ENCODE peak calls at places on chromosomes 1 and 21, in nine cellular contexts. One of them, this sample, is unnamed.

GRCh38 chr1:71593523-71593922 is 512.7 kb upstream of the ZRANB2 start:
- DNase-seq in transverse colon: no peak
- DNase-seq in H1: no peak
- DNase-seq in GM23338: peak
- DNase-seq in breast epithelium: no peak
- DNase-seq in SK-N-SH: no peak
- DNase-seq in upper lobe of left lung: no peak
- DNase-seq in endothelial cell of umbilical vein: no peak
- DNase-seq in HL-60: no peak
- DNase-seq in this sample: no peak

GRCh38 chr1:98929456-98929855 is 75.2 kb downstream of the PLPPR5 start:
- DNase-seq in transverse colon: no peak
- DNase-seq in H1: no peak
- DNase-seq in GM23338: no peak
- DNase-seq in breast epithelium: no peak
- DNase-seq in SK-N-SH: peak
- DNase-seq in upper lobe of left lung: no peak
- DNase-seq in endothelial cell of umbilical vein: no peak
- DNase-seq in HL-60: no peak
- DNase-seq in this sample: no peak

GRCh38 chr1:111769517-111770146 is 13.9 kb downstream of the DDX20 start:
- DNase-seq in transverse colon: peak
- DNase-seq in H1: no peak
- DNase-seq in GM23338: peak
- DNase-seq in breast epithelium: no peak
- DNase-seq in SK-N-SH: peak
- DNase-seq in upper lobe of left lung: no peak
- DNase-seq in endothelial cell of umbilical vein: peak
- DNase-seq in HL-60: peak
- DNase-seq in this sample: no peak

GRCh38 chr21:34881894-34882371 is 167.2 kb downstream of the RUNX1 start:
- DNase-seq in transverse colon: no peak
- DNase-seq in H1: no peak
- DNase-seq in GM23338: no peak
- DNase-seq in breast epithelium: no peak
- DNase-seq in SK-N-SH: no peak
- DNase-seq in upper lobe of left lung: no peak
- DNase-seq in endothelial cell of umbilical vein: peak
- DNase-seq in HL-60: no peak
- DNase-seq in this sample: no peak

GRCh38 chr1:66402194-66402593 is 131.8 kb upstream of the SGIP1 start:
- DNase-seq in transverse colon: peak
- DNase-seq in H1: no peak
- DNase-seq in GM23338: no peak
- DNase-seq in breast epithelium: no peak
- DNase-seq in SK-N-SH: no peak
- DNase-seq in upper lobe of left lung: no peak
- DNase-seq in endothelial cell of umbilical vein: no peak
- DNase-seq in HL-60: no peak
- DNase-seq in this sample: peak

GRCh38 chr1:169119405-169119804 is 12.9 kb downstream of the ATP1B1 start:
- DNase-seq in transverse colon: no peak
- DNase-seq in H1: no peak
- DNase-seq in GM23338: no peak
- DNase-seq in breast epithelium: no peak
- DNase-seq in SK-N-SH: no peak
- DNase-seq in upper lobe of left lung: no peak
- DNase-seq in endothelial cell of umbilical vein: no peak
- DNase-seq in HL-60: no peak
- DNase-seq in this sample: no peak

GRCh38 chr1:151501474-151501873 is 9.7 kb upstream of the CGN start:
- DNase-seq in transverse colon: peak
- DNase-seq in H1: no peak
- DNase-seq in GM23338: peak
- DNase-seq in breast epithelium: no peak
- DNase-seq in SK-N-SH: no peak
- DNase-seq in upper lobe of left lung: no peak
- DNase-seq in endothelial cell of umbilical vein: no peak
- DNase-seq in HL-60: no peak
- DNase-seq in this sample: no peak

GRCh38 chr1:1021010-1021845 is 1.3 kb downstream of the AGRN start:
- DNase-seq in transverse colon: peak
- DNase-seq in H1: no peak
- DNase-seq in GM23338: peak
- DNase-seq in breast epithelium: peak
- DNase-seq in SK-N-SH: peak
- DNase-seq in upper lobe of left lung: peak
- DNase-seq in endothelial cell of umbilical vein: peak
- DNase-seq in HL-60: no peak
- DNase-seq in this sample: peak

GRCh38 chr1:156120318-156120717 is 5.8 kb downstream of the LMNA start:
- DNase-seq in transverse colon: no peak
- DNase-seq in H1: no peak
- DNase-seq in GM23338: no peak
- DNase-seq in breast epithelium: no peak
- DNase-seq in SK-N-SH: no peak
- DNase-seq in upper lobe of left lung: no peak
- DNase-seq in endothelial cell of umbilical vein: no peak
- DNase-seq in HL-60: no peak
- DNase-seq in this sample: no peak

GRCh38 chr1:165793951-165794350 is 25.3 kb upstream of the TMCO1 start:
- DNase-seq in transverse colon: no peak
- DNase-seq in H1: no peak
- DNase-seq in GM23338: no peak
- DNase-seq in breast epithelium: no peak
- DNase-seq in SK-N-SH: no peak
- DNase-seq in upper lobe of left lung: no peak
- DNase-seq in endothelial cell of umbilical vein: no peak
- DNase-seq in HL-60: no peak
- DNase-seq in this sample: no peak

GRCh38 chr1:31382379-31382989 is 9.6 kb upstream of the FABP3 start:
- DNase-seq in transverse colon: no peak
- DNase-seq in H1: no peak
- DNase-seq in GM23338: no peak
- DNase-seq in breast epithelium: no peak
- DNase-seq in SK-N-SH: peak
- DNase-seq in upper lobe of left lung: no peak
- DNase-seq in endothelial cell of umbilical vein: no peak
- DNase-seq in HL-60: no peak
- DNase-seq in this sample: no peak

GRCh38 chr1:170562644-170563338 is 30.8 kb downstream of the GORAB start:
- DNase-seq in transverse colon: no peak
- DNase-seq in H1: peak
- DNase-seq in GM23338: peak
- DNase-seq in breast epithelium: no peak
- DNase-seq in SK-N-SH: peak
- DNase-seq in upper lobe of left lung: no peak
- DNase-seq in endothelial cell of umbilical vein: peak
- DNase-seq in HL-60: no peak
- DNase-seq in this sample: peak

GRCh38 chr1:206915085-206915735 is 6.5 kb downstream of the FCMR start:
- DNase-seq in transverse colon: no peak
- DNase-seq in H1: no peak
- DNase-seq in GM23338: no peak
- DNase-seq in breast epithelium: no peak
- DNase-seq in SK-N-SH: no peak
- DNase-seq in upper lobe of left lung: no peak
- DNase-seq in endothelial cell of umbilical vein: no peak
- DNase-seq in HL-60: no peak
- DNase-seq in this sample: no peak

GRCh38 chr1:206909883-206910318 is 11.8 kb downstream of the FCMR start:
- DNase-seq in transverse colon: no peak
- DNase-seq in H1: no peak
- DNase-seq in GM23338: peak
- DNase-seq in breast epithelium: no peak
- DNase-seq in SK-N-SH: no peak
- DNase-seq in upper lobe of left lung: no peak
- DNase-seq in endothelial cell of umbilical vein: no peak
- DNase-seq in HL-60: no peak
- DNase-seq in this sample: no peak

GRCh38 chr1:206914138-206914537 is 7.6 kb downstream of the FCMR start:
- DNase-seq in transverse colon: no peak
- DNase-seq in H1: no peak
- DNase-seq in GM23338: no peak
- DNase-seq in breast epithelium: no peak
- DNase-seq in SK-N-SH: no peak
- DNase-seq in upper lobe of left lung: no peak
- DNase-seq in endothelial cell of umbilical vein: no peak
- DNase-seq in HL-60: no peak
- DNase-seq in this sample: no peak

GRCh38 chr1:206911064-206911663 is 10.6 kb downstream of the FCMR start:
- DNase-seq in transverse colon: no peak
- DNase-seq in H1: no peak
- DNase-seq in GM23338: peak
- DNase-seq in breast epithelium: no peak
- DNase-seq in SK-N-SH: peak
- DNase-seq in upper lobe of left lung: no peak
- DNase-seq in endothelial cell of umbilical vein: peak
- DNase-seq in HL-60: no peak
- DNase-seq in this sample: no peak

DNA sequence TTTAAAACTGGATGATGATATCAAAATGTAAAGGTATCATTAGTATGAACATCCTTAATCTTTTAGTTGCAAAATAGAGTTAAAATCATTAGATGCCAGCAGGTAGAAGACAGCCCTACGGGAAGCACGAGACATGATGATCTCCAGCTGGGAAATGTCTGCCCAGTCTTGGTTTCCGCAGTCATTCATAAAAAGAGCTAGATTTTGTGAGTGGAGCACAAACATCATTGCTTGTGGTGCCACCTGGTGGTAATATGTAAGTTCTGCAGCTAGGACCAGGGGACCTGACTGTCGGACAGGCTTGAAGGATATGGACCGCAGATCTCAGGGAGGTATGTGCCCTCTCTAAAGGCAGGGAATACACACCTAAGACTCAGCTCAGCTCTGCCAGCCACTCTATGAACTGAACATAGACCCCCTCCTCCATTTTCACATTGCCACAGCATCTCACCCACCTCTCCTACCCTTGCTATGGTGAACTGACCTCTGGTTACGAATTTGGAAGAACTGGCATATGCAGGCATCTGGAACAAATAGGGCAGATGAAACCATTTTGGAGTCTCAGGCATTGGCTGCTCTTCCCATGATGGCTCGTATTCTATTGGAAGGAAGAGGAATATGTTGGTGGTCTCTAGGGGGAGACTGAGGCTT is 9.2 kb downstream of the FCMR start:
- DNase-seq in transverse colon: peak
- DNase-seq in H1: no peak
- DNase-seq in GM23338: peak
- DNase-seq in breast epithelium: peak
- DNase-seq in SK-N-SH: peak
- DNase-seq in upper lobe of left lung: no peak
- DNase-seq in endothelial cell of umbilical vein: peak
- DNase-seq in HL-60: no peak
- DNase-seq in this sample: peak
- TF ChIP-seq POLR2AphosphoS5 in transverse colon: no peak
- TF ChIP-seq POLR2AphosphoS5 in H1: no peak
- TF ChIP-seq POLR2AphosphoS5 in GM23338: no peak
- TF ChIP-seq POLR2AphosphoS5 in breast epithelium: no peak
- TF ChIP-seq POLR2AphosphoS5 in SK-N-SH: no peak
- TF ChIP-seq POLR2AphosphoS5 in upper lobe of left lung: no peak
- TF ChIP-seq POLR2AphosphoS5 in endothelial cell of umbilical vein: no peak
- TF ChIP-seq POLR2AphosphoS5 in HL-60: no peak
- TF ChIP-seq POLR2AphosphoS5 in this sample: peak

DNA sequence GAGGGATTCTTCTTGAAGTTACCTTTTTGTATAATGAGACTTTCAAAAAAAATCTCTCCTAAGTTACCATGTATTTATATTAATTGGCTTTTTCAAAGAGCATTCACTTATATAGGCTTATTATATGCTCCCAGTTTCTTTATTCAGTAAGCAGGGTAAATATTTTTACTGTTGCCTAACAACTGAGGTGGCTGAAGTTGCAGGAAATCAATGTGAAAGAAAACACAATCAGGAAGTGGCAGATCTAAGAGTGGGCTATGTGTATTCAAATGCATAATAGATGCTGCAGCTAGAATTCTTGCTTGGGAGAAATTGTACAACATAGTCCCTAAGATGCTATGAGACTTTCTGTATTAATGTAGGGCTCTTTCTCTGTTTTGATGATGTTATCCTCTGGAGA is 606.9 kb downstream of the NUF2 start:
- DNase-seq in transverse colon: no peak
- DNase-seq in H1: no peak
- DNase-seq in GM23338: peak
- DNase-seq in breast epithelium: no peak
- DNase-seq in SK-N-SH: no peak
- DNase-seq in upper lobe of left lung: no peak
- DNase-seq in endothelial cell of umbilical vein: peak
- DNase-seq in HL-60: no peak
- DNase-seq in this sample: no peak
- H3K4me3 ChIP-seq in transverse colon: no peak
- H3K4me3 ChIP-seq in H1: no peak
- H3K4me3 ChIP-seq in GM23338: no peak
- H3K4me3 ChIP-seq in breast epithelium: no peak
- H3K4me3 ChIP-seq in SK-N-SH: no peak
- H3K4me3 ChIP-seq in upper lobe of left lung: no peak
- H3K4me3 ChIP-seq in endothelial cell of umbilical vein: no peak
- H3K4me3 ChIP-seq in HL-60: no peak
- H3K4me3 ChIP-seq in this sample: no peak

GRCh38 chr1:58862728-58863385 is 79.0 kb upstream of the JUN start:
- DNase-seq in transverse colon: no peak
- DNase-seq in H1: no peak
- DNase-seq in GM23338: no peak
- DNase-seq in breast epithelium: no peak
- DNase-seq in SK-N-SH: no peak
- DNase-seq in upper lobe of left lung: no peak
- DNase-seq in endothelial cell of umbilical vein: no peak
- DNase-seq in HL-60: no peak
- DNase-seq in this sample: no peak
- TF ChIP-seq POLR2AphosphoS5 in transverse colon: no peak
- TF ChIP-seq POLR2AphosphoS5 in H1: no peak
- TF ChIP-seq POLR2AphosphoS5 in GM23338: no peak
- TF ChIP-seq POLR2AphosphoS5 in breast epithelium: no peak
- TF ChIP-seq POLR2AphosphoS5 in SK-N-SH: no peak
- TF ChIP-seq POLR2AphosphoS5 in upper lobe of left lung: no peak
- TF ChIP-seq POLR2AphosphoS5 in endothelial cell of umbilical vein: no peak
- TF ChIP-seq POLR2AphosphoS5 in HL-60: no peak
- TF ChIP-seq POLR2AphosphoS5 in this sample: no peak

DNA sequence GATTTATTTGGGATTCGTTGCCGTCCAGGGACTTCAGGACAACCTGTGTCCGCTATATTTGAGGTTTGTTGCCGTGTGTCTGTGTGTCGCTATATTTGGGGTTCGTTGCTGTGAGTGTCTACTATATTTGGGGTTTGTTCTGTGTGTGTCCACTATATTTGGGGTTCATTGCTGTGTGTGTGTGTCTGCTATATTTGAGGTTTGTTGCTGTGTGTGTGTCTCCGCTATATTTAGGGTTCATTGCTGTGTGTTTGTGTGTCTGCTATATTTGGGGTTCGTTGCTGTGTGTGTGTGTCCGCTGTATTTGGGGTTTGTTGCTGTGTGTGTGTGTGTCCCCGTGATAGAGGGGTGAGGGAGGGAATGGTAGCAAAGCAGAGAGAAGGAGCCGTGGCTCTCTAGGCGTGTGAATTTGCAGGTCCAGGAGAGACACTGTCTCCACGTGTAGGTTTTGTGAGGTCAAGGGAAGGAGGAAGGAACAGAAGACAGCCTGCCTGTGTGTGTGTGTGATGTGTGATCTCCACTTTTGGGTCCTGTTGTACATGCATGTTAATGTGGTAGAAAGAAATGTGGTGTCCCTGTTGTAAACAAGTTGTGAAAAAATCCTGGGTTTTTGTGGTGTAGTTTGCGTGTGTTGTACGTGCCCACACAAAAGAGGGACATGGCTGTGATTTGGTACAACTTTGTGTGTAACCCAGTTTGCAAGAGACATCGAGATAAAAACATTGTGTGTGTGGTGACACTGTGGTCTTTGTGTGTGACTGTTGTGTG is 56.2 kb upstream of the ECE1 start:
- DNase-seq in transverse colon: no peak
- DNase-seq in H1: no peak
- DNase-seq in GM23338: no peak
- DNase-seq in breast epithelium: no peak
- DNase-seq in SK-N-SH: no peak
- DNase-seq in upper lobe of left lung: no peak
- DNase-seq in endothelial cell of umbilical vein: no peak
- DNase-seq in HL-60: no peak
- DNase-seq in this sample: no peak
- H3K4me3 ChIP-seq in transverse colon: peak
- H3K4me3 ChIP-seq in H1: peak
- H3K4me3 ChIP-seq in GM23338: peak
- H3K4me3 ChIP-seq in breast epithelium: peak
- H3K4me3 ChIP-seq in SK-N-SH: peak
- H3K4me3 ChIP-seq in upper lobe of left lung: no peak
- H3K4me3 ChIP-seq in endothelial cell of umbilical vein: peak
- H3K4me3 ChIP-seq in HL-60: no peak
- H3K4me3 ChIP-seq in this sample: peak

This sample was measured in sigmoid colon.